ENCODE peak calls at places on chromosomes 1 and 21, in six cellular contexts. L, K, E, D, Z and R are unnamed samples.

GRCh38 chr1:192401832-192402231 is 85.0 kb downstream of the RGS21 start:
- DNase-seq in L (no peak), K (no peak), D (no peak), E (no peak), Z (no peak), R (no peak)

GRCh38 chr21:28601708-28602107 is 391.0 kb downstream of the LTN1 start:
- DNase-seq in K (no peak), E (no peak), L (no peak), Z (no peak), D (no peak), R (no peak)

GRCh38 chr1:235075121-235075954 is 53.3 kb downstream of the TOMM20 start:
- DNase-seq in D (no peak), K (no peak), L (no peak), Z (peak; percentile 98), E (no peak), R (peak; percentile 63)

GRCh38 chr1:96721382-96722160 is at the start of gene PTBP2:
- DNase-seq in K (no peak), E (peak; percentile 87), Z (peak; percentile 25), D (peak; percentile 95), L (peak; percentile 26), R (peak; percentile 72)

GRCh38 chr1:28412731-28413130 is 43.2 kb downstream of the PHACTR4 start:
- DNase-seq in E (peak; percentile 60), L (no peak), D (no peak), K (no peak), Z (no peak), R (no peak)

GRCh38 chr1:116340506-116341240 is 32.4 kb upstream of the ATP1A1 start:
- DNase-seq in D (no peak), E (no peak), L (no peak), Z (no peak), K (no peak), R (no peak)

GRCh38 chr1:166032163-166032562 is 134.6 kb downstream of the FAM78B start:
- DNase-seq in E (no peak), Z (no peak), L (no peak), K (no peak), D (no peak), R (no peak)

GRCh38 chr1:224542783-224543440 is 73.2 kb upstream of the CNIH3 start:
- DNase-seq in E (peak; percentile 66), Z (no peak), D (no peak), K (no peak), L (peak; percentile 84), R (no peak)

GRCh38 chr1:3352084-3352951 is 102.1 kb upstream of the ARHGEF16 start:
- DNase-seq in Z (no peak), D (no peak), E (no peak), K (no peak), L (no peak), R (no peak)

GRCh38 chr1:23568608-23569383 is 9.5 kb upstream of the ID3 start:
- DNase-seq in E (peak; percentile 73), D (peak; percentile 65), Z (no peak), L (no peak), K (no peak), R (no peak)

GRCh38 chr1:156914440-156914856 is 6.0 kb upstream of the LRRC71 start:
- DNase-seq in Z (no peak), D (no peak), E (peak; percentile 97), K (no peak), L (no peak), R (no peak)

GRCh38 chr1:15295676-15296075 is 48.7 kb downstream of the FHAD1 start:
- DNase-seq in K (no peak), Z (no peak), L (no peak), D (no peak), E (no peak), R (no peak)

GRCh38 chr1:223503348-223503747 is 110.1 kb downstream of the CCDC185 start:
- DNase-seq in E (no peak), D (no peak), L (no peak), K (no peak), Z (no peak), R (no peak)

GRCh38 chr1:30515746-30516504 is 207.5 kb downstream of the MATN1 start:
- DNase-seq in K (no peak), Z (no peak), E (no peak), D (no peak), L (no peak), R (no peak)

GRCh38 chr1:44072204-44072603 is 40.9 kb upstream of the SLC6A9 start:
- DNase-seq in L (peak; percentile 61), D (no peak), Z (no peak), K (no peak), E (peak; percentile 55), R (no peak)

GRCh38 chr21:16307256-16307655 is 577.5 kb downstream of the USP25 start:
- DNase-seq in L (no peak), D (no peak), E (no peak), K (no peak), Z (no peak), R (no peak)

GRCh38 chr21:16304700-16305099 is 574.9 kb downstream of the USP25 start:
- DNase-seq in L (no peak), Z (no peak), K (no peak), D (no peak), E (no peak), R (no peak)

GRCh38 chr21:16304189-16304588 is 574.4 kb downstream of the USP25 start:
- DNase-seq in D (no peak), Z (no peak), L (no peak), K (no peak), E (no peak), R (no peak)

GRCh38 chr21:16305686-16306085 is 575.9 kb downstream of the USP25 start:
- DNase-seq in Z (no peak), K (no peak), L (no peak), E (no peak), D (no peak), R (no peak)

DNA sequence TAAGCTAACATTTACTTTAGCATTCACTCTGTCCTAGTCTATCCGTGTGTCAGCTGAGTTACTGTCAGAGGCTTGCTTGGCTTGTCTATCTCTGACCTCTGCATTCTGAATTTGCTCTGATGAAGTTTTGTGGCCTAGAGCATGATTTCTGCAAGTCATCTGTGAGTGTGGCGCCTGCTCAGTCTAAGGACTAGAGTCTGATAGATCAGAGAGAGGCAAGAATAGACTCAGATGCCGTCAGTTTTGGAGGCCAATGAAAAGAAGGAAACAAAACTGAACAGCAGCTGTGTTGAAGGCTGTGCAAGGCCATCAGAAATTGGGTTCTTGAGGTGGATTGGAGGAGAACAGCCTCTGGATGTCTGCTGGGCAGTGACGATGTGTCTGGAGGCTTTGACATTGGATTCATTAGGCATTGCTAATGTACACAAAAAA is 573.1 kb downstream of the USP25 start:
- DNase-seq in L (no peak), E (no peak), K (no peak), Z (no peak), D (no peak), R (no peak)
- TF ChIP-seq JUND in L (no peak), E (no peak), K (no peak), Z (no peak), D (no peak), R (no peak)

DNA sequence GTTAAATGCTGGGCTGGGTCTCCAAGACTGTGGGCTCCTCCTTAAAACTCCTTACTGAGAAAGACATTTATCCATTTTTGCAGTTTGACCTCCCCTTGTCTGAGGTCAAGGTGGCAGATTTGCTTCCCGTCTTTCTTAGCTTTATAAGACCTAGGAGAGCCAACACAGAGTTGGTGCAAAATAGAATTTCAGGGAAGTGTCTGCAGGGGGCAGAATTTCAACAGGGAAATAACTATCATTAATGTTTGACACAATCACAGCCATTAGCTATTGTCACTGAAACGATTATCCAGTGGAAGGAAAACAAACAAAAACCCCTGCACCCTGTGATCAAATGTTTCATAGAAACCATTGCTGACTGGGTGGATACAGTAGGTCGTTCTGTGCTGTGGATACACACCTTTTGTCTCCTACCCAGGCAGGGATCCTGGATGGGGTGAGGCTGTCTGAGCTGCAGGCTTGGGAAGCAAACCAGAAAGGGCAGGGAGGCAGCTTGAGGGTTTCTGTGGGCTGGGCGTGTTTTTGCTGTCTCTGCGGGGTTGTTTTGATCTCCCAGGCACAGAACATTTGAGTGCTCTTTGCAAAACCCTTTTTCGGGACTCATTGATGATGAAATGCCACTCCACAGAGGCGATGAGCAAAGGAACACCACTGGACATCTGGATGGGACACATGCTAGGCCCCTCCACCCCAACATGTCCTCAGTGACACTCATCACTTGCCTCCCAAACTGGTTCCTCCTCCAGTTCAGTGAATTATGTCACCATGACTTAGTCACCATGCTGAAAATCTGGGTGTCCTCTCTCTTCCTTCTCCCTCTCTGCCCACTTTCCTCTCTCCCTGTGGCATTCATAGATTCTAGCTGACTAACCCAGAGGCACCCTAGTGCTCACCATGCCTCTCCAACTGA is 94.2 kb upstream of the SERBP1 start:
- DNase-seq in K (no peak), D (no peak), L (peak; percentile 10), Z (no peak), E (no peak), R (no peak)
- TF ChIP-seq JUND in K (no peak), D (no peak), L (no peak), Z (no peak), E (no peak), R (no peak)

GRCh38 chr1:38908821-38909220 is 27.4 kb upstream of the GJA9 start:
- DNase-seq in L (no peak), K (no peak), D (no peak), E (no peak), Z (no peak), R (no peak)

GRCh38 chr1:38905985-38906384 is 24.6 kb upstream of the GJA9 start:
- DNase-seq in K (no peak), L (no peak), E (no peak), Z (no peak), D (no peak), R (no peak)
- TF ChIP-seq JUND in K (no peak), L (no peak), E (no peak), Z (no peak), D (no peak), R (no peak)

GRCh38 chr21:37062592-37062933 is 10.3 kb downstream of the PIGP start:
- DNase-seq in E (no peak), Z (no peak), D (no peak), K (no peak), L (no peak), R (no peak)

GRCh38 chr21:37063433-37063832 is 9.4 kb downstream of the PIGP start:
- DNase-seq in L (no peak), D (peak; percentile 62), K (no peak), Z (no peak), E (no peak), R (no peak)

GRCh38 chr21:37061926-37062591 is 10.8 kb downstream of the PIGP start:
- DNase-seq in D (no peak), L (no peak), K (no peak), Z (no peak), E (no peak), R (no peak)

GRCh38 chr21:37064841-37065240 is 8.0 kb downstream of the PIGP start:
- DNase-seq in Z (no peak), K (no peak), D (no peak), L (no peak), E (no peak), R (no peak)

DNA sequence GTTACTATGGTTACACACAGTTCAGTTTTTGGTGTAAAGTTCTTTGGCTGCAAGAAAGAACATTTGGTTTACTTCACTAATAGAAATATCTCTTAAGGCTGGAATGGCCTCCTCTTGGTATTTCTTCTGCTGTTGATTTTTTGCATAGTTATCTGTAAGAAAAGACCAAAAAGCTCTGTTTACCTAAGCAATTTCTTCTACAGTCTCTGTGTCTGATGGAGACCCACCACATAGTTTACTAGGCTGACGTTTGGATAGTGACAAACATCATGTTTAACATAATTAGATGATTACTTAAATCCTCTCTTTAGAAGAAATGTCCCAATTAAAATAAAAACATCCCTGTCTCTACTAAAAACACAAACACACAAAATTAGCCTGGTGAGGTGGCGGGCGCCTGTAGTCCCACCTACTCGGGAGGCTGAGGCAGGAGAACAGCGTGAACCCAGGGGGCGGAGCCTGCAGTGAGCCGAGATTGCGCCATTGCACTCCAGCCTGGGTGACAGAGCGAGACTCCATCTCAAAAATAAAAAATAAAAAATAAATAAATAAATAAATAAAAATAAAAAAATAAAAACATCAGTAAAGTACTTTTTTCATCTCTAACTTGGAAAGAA is 7.2 kb downstream of the PIGP start:
- DNase-seq in L (no peak), K (no peak), Z (no peak), E (no peak), D (no peak), R (no peak)
- TF ChIP-seq JUND in L (no peak), K (no peak), Z (no peak), E (no peak), D (no peak), R (no peak)